ENCODE peak calls at places on chromosomes 16 and 17, in six cellular contexts. P, K, V, S, M and A are unnamed samples.

GRCh38 chr16:58912571-58912970 is 178.5 kb upstream of the GOT2 start:
- DNase-seq in P (no peak), K (no peak), V (no peak), S (no peak), M (no peak), A (no peak)

GRCh38 chr17:11622468-11622867 is 24.2 kb downstream of the DNAH9 start:
- DNase-seq in P (no peak), K (no peak), V (no peak), S (no peak), M (no peak), A (no peak)

GRCh38 chr17:12691173-12691572 is 25.5 kb downstream of the MYOCD start:
- DNase-seq in P (no peak), K (no peak), V (peak), S (no peak), M (no peak), A (no peak)

GRCh38 chr17:17354560-17355357 is 51.6 kb downstream of the NT5M start:
- DNase-seq in P (peak), K (peak), V (no peak), S (peak), M (peak), A (peak)

GRCh38 chr17:17029938-17030337 is 12.3 kb upstream of the MPRIP start:
- DNase-seq in P (no peak), K (no peak), V (no peak), S (no peak), M (no peak), A (no peak)

GRCh38 chr17:2899911-2900310 is 103.7 kb downstream of the RAP1GAP2 start:
- DNase-seq in P (no peak), K (no peak), V (no peak), S (no peak), M (peak), A (no peak)

GRCh38 chr16:19356024-19356952 is 61.4 kb upstream of the TMC5 start:
- DNase-seq in P (no peak), K (no peak), V (no peak), S (no peak), M (no peak), A (no peak)

GRCh38 chr17:72287586-72287985 is 166.8 kb downstream of the SOX9 start:
- DNase-seq in P (peak), K (no peak), V (no peak), S (no peak), M (no peak), A (no peak)

GRCh38 chr17:40354191-40355122 is 10.1 kb downstream of the GJD3 start:
- DNase-seq in P (no peak), K (no peak), V (no peak), S (no peak), M (no peak), A (no peak)

GRCh38 chr16:87169509-87169985 is 147.6 kb downstream of the C16orf95 start:
- DNase-seq in P (no peak), K (no peak), V (no peak), S (no peak), M (no peak), A (no peak)

GRCh38 chr16:87996962-87997880 is 46.0 kb downstream of the BANP start:
- DNase-seq in P (no peak), K (no peak), V (no peak), S (no peak), M (no peak), A (no peak)

GRCh38 chr16:84820305-84820684 is 510 bp downstream of the CRISPLD2 start:
- DNase-seq in P (no peak), K (no peak), V (no peak), S (no peak), M (no peak), A (no peak)

GRCh38 chr17:68957944-68958343 is 2.8 kb upstream of the ABCA8 start:
- DNase-seq in P (no peak), K (no peak), V (no peak), S (no peak), M (no peak), A (no peak)